ENCODE peak calls at places on chromosomes 13 and 19, in four cellular contexts. R is CD4-positive, alpha-beta T cell; J is OCI-LY7; B is upper lobe of right lung. D is an unnamed sample.

GRCh38 chr19:15640294-15640903 is at the start of gene CYP4F3:
- DNase-seq in R (no peak), J (no peak), B (peak; percentile 85), D (no peak)

GRCh38 chr13:39685652-39686051 is 30.2 kb downstream of the COG6 start:
- DNase-seq in R (no peak), J (no peak), B (no peak), D (no peak)

GRCh38 chr19:56076413-56076998 is 44.6 kb downstream of the ZNF787 start:
- DNase-seq in R (peak; percentile 24), J (peak; percentile 61), B (no peak), D (peak; percentile 9)

GRCh38 chr19:2556221-2557092 is 80.5 kb downstream of the GADD45B start:
- DNase-seq in R (no peak), J (no peak), B (no peak), D (no peak)

GRCh38 chr13:38477676-38478075 is 128.0 kb downstream of the UFM1 start:
- DNase-seq in R (no peak), J (no peak), B (no peak), D (no peak)

GRCh38 chr19:16315825-16316505 is 8.7 kb upstream of the KLF2 start:
- DNase-seq in R (no peak), J (no peak), B (no peak), D (no peak)

GRCh38 chr19:12796146-12797071 is 5.1 kb downstream of the JUNB start:
- DNase-seq in R (peak; percentile 65), J (peak; percentile 86), B (peak; percentile 84), D (peak; percentile 68)

GRCh38 chr19:46748325-46749109 is 2.3 kb upstream of the STRN4 start:
- DNase-seq in R (peak; percentile 75), J (peak; percentile 66), B (peak; percentile 84), D (no peak)

GRCh38 chr19:1265611-1266115 is 3.5 kb upstream of the CIRBP start:
- DNase-seq in R (no peak), J (no peak), B (peak; percentile 84), D (no peak)

GRCh38 chr13:20624213-20624612 is 57.3 kb downstream of the IFT88 start:
- DNase-seq in R (no peak), J (no peak), B (no peak), D (no peak)

DNA sequence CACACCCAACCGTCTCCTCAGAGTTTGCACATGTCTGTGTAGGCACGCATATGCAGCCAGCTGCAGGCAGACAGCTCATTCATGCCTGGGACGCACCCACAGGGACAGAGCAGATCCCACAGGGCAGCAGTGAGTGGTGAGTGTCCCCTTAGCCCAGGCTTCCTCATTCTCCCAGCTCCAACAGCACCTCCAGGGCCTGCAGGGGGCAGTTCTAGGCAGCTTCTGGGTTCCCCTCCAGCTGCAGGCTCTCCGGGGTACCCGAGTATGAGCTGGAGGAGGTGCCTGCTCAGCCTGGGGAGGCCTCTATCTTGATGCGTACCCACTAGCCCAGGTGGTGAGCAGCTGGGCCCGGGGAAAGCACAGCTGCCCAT is 1.3 kb upstream of the SHANK1 start:
- DNase-seq in R (no peak), J (no peak), B (no peak), D (no peak)
- H3K27ac ChIP-seq in R (no peak overlapping the region), J (no peak overlapping the region), B (no peak overlapping the region), D (no peak overlapping the region)

DNA sequence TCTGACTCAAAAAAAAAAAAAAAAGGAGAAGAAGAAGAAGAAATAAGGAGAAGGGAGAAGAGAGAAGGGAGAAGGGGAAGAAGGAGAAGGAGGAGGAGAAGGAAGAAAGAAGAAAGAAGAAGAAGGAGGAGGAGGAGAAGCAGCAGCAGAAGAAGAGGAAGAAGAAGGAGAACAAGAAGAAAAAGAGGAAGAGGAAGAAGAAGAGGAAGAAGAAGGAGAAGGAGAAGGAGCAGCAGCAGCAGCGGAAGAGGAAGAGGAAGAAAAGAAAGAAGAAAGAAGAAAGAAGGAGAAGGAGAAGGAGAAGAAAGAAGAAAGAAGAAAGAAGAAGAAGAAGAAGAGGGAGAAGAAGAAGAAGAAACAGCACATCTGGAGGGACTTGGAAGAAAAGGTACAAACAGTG is 4.1 kb upstream of the CNN1 start:
- DNase-seq in R (no peak), J (no peak), B (no peak), D (no peak)
- H3K27ac ChIP-seq in R (no peak overlapping the region), J (no peak overlapping the region), B (no peak overlapping the region), D (no peak overlapping the region)

DNA sequence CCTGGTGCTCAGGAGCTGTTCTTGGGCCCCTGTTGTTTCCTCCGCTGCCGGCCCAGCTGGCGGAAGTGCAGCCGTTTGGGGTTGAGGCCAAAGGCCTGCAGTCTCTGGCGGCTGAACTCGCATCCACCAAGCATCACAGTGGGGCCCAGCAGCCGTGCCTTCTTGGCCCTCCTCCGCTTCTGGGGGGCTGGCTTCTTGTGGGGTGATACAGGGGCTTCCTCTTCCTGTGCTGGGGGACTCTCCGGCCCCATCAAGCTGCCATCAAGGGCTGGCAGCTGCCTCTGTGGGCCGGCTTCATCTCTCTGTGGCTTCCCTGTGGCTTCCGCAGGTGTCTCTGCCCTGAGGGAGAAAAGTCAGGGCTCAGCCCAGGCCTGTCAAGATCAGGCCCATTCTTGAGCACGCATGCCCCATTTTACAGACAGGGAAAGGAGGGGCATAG is 10.3 kb downstream of the ATG4D start:
- DNase-seq in R (peak; percentile 48), J (peak; percentile 82), B (no peak), D (no peak)
- H3K27ac ChIP-seq in R (peak overlapping the region; percentile 69), J (peak overlapping the region; percentile 88), B (no peak overlapping the region), D (no peak overlapping the region)

GRCh38 chr13:110413311-110414040 is 106.4 kb downstream of the COL4A2 start:
- DNase-seq in R (no peak), J (no peak), B (no peak), D (no peak)

GRCh38 chr13:110414283-110414682 is 107.2 kb downstream of the COL4A2 start:
- DNase-seq in R (no peak), J (no peak), B (no peak), D (no peak)

GRCh38 chr13:110415669-110416068 is 108.6 kb downstream of the COL4A2 start:
- DNase-seq in R (no peak), J (no peak), B (no peak), D (no peak)

GRCh38 chr13:110417537-110417908 is 110.4 kb downstream of the COL4A2 start:
- DNase-seq in R (no peak), J (no peak), B (no peak), D (no peak)

DNA sequence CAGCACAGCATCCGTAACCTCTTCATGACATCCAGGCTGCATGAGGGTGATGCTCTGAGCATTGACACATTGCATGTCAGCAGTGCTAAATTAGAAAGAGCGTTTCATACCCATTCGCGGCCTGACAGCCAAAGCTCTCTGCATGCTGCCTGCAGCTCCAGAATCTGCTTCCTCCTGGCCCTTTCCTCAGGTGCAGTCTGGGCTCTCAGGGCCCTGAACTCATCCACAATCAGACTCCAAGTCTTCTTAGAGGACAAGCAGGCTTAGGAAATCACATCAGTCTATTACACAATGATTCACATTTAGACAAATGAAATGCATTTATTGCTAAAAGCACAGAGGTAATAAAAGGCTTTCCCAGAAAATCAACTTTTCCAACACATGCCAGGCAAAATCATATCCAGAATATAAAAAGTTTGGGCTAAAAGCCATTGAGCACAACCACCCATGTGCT is 109.1 kb downstream of the COL4A2 start:
- DNase-seq in R (no peak), J (no peak), B (no peak), D (no peak)
- H3K27ac ChIP-seq in R (no peak overlapping the region), J (no peak overlapping the region), B (peak overlapping the region; percentile 68), D (no peak overlapping the region)

D was measured in substantia nigra.